ENCODE peak calls at places on chromosomes 3 and 15, in ten cellular contexts. One of them, this sample, is unnamed.
A peak's percentile ranks its signal among the peaks of the same experiment; 100 is the strongest.

GRCh38 chr3:129263161-129263910 is 13.9 kb downstream of the COPG1 start:
- DNase-seq in AG04450: no peak
- DNase-seq in stimulated activated CD8-positive, alpha-beta memory T cell treated with anti-CD3 and anti-CD28 coated beads, Interleukin-15, amount 100 ng/mL, for 4 hours: no peak
- DNase-seq in CD4-positive, alpha-beta T cell: no peak
- DNase-seq in HS-5: no peak
- DNase-seq in fibroblast of the aortic adventitia: no peak
- DNase-seq in T-helper 17 cell: no peak
- DNase-seq in iris pigment epithelial cell: no peak
- DNase-seq in NCI-H1105 treated with DMSO at 0.1 percent for 48 hours: no peak
- DNase-seq in activated T-helper 1 cell treated with anti-CD3 and anti-CD28 coated beads, Interleukin-2, amount 50 U/mL, for 16 hours: no peak
- DNase-seq in this sample: no peak

GRCh38 chr3:134864644-134865043 is 69.6 kb downstream of the EPHB1 start:
- DNase-seq in AG04450: no peak
- DNase-seq in iris pigment epithelial cell: no peak
- DNase-seq in activated T-helper 1 cell treated with anti-CD3 and anti-CD28 coated beads, Interleukin-2, amount 50 U/mL, for 16 hours: no peak
- DNase-seq in T-helper 17 cell: no peak
- DNase-seq in HS-5: no peak
- DNase-seq in stimulated activated CD8-positive, alpha-beta memory T cell treated with anti-CD3 and anti-CD28 coated beads, Interleukin-15, amount 100 ng/mL, for 4 hours: no peak
- DNase-seq in NCI-H1105 treated with DMSO at 0.1 percent for 48 hours: no peak
- DNase-seq in fibroblast of the aortic adventitia: peak; percentile 32
- DNase-seq in CD4-positive, alpha-beta T cell: no peak
- DNase-seq in this sample: no peak

GRCh38 chr3:170598091-170598502 is 12.2 kb upstream of the SLC7A14 start:
- DNase-seq in HS-5: no peak
- DNase-seq in T-helper 17 cell: no peak
- DNase-seq in CD4-positive, alpha-beta T cell: no peak
- DNase-seq in iris pigment epithelial cell: no peak
- DNase-seq in fibroblast of the aortic adventitia: no peak
- DNase-seq in activated T-helper 1 cell treated with anti-CD3 and anti-CD28 coated beads, Interleukin-2, amount 50 U/mL, for 16 hours: no peak
- DNase-seq in stimulated activated CD8-positive, alpha-beta memory T cell treated with anti-CD3 and anti-CD28 coated beads, Interleukin-15, amount 100 ng/mL, for 4 hours: no peak
- DNase-seq in AG04450: no peak
- DNase-seq in NCI-H1105 treated with DMSO at 0.1 percent for 48 hours: no peak
- DNase-seq in this sample: no peak

GRCh38 chr15:78142332-78142731 is 6.8 kb upstream of the IDH3A start:
- DNase-seq in iris pigment epithelial cell: no peak
- DNase-seq in activated T-helper 1 cell treated with anti-CD3 and anti-CD28 coated beads, Interleukin-2, amount 50 U/mL, for 16 hours: no peak
- DNase-seq in AG04450: no peak
- DNase-seq in CD4-positive, alpha-beta T cell: no peak
- DNase-seq in fibroblast of the aortic adventitia: no peak
- DNase-seq in stimulated activated CD8-positive, alpha-beta memory T cell treated with anti-CD3 and anti-CD28 coated beads, Interleukin-15, amount 100 ng/mL, for 4 hours: no peak
- DNase-seq in T-helper 17 cell: no peak
- DNase-seq in HS-5: no peak
- DNase-seq in NCI-H1105 treated with DMSO at 0.1 percent for 48 hours: no peak
- DNase-seq in this sample: no peak

GRCh38 chr3:150248116-150248864 is 159.8 kb upstream of the TSC22D2 start:
- DNase-seq in AG04450: peak; percentile 89
- DNase-seq in NCI-H1105 treated with DMSO at 0.1 percent for 48 hours: no peak
- DNase-seq in stimulated activated CD8-positive, alpha-beta memory T cell treated with anti-CD3 and anti-CD28 coated beads, Interleukin-15, amount 100 ng/mL, for 4 hours: no peak
- DNase-seq in activated T-helper 1 cell treated with anti-CD3 and anti-CD28 coated beads, Interleukin-2, amount 50 U/mL, for 16 hours: no peak
- DNase-seq in T-helper 17 cell: no peak
- DNase-seq in iris pigment epithelial cell: peak; percentile 87
- DNase-seq in fibroblast of the aortic adventitia: peak; percentile 88
- DNase-seq in HS-5: peak; percentile 83
- DNase-seq in CD4-positive, alpha-beta T cell: no peak
- DNase-seq in this sample: peak; percentile 45

GRCh38 chr15:74209997-74210573 is 7.5 kb upstream of the STRA6 start:
- DNase-seq in NCI-H1105 treated with DMSO at 0.1 percent for 48 hours: no peak
- DNase-seq in activated T-helper 1 cell treated with anti-CD3 and anti-CD28 coated beads, Interleukin-2, amount 50 U/mL, for 16 hours: no peak
- DNase-seq in stimulated activated CD8-positive, alpha-beta memory T cell treated with anti-CD3 and anti-CD28 coated beads, Interleukin-15, amount 100 ng/mL, for 4 hours: no peak
- DNase-seq in T-helper 17 cell: no peak
- DNase-seq in AG04450: no peak
- DNase-seq in iris pigment epithelial cell: peak; percentile 88
- DNase-seq in fibroblast of the aortic adventitia: peak; percentile 99
- DNase-seq in CD4-positive, alpha-beta T cell: no peak
- DNase-seq in HS-5: no peak
- DNase-seq in this sample: peak; percentile 55

GRCh38 chr3:13550257-13550693 is 1.4 kb downstream of the FBLN2 start:
- DNase-seq in NCI-H1105 treated with DMSO at 0.1 percent for 48 hours: no peak
- DNase-seq in iris pigment epithelial cell: no peak
- DNase-seq in CD4-positive, alpha-beta T cell: no peak
- DNase-seq in AG04450: no peak
- DNase-seq in fibroblast of the aortic adventitia: no peak
- DNase-seq in stimulated activated CD8-positive, alpha-beta memory T cell treated with anti-CD3 and anti-CD28 coated beads, Interleukin-15, amount 100 ng/mL, for 4 hours: no peak
- DNase-seq in T-helper 17 cell: no peak
- DNase-seq in activated T-helper 1 cell treated with anti-CD3 and anti-CD28 coated beads, Interleukin-2, amount 50 U/mL, for 16 hours: no peak
- DNase-seq in HS-5: no peak
- DNase-seq in this sample: no peak

GRCh38 chr3:122857019-122857418 is 62.1 kb downstream of the SLC49A4 start:
- DNase-seq in activated T-helper 1 cell treated with anti-CD3 and anti-CD28 coated beads, Interleukin-2, amount 50 U/mL, for 16 hours: no peak
- DNase-seq in iris pigment epithelial cell: peak; percentile 79
- DNase-seq in stimulated activated CD8-positive, alpha-beta memory T cell treated with anti-CD3 and anti-CD28 coated beads, Interleukin-15, amount 100 ng/mL, for 4 hours: no peak
- DNase-seq in NCI-H1105 treated with DMSO at 0.1 percent for 48 hours: no peak
- DNase-seq in AG04450: no peak
- DNase-seq in fibroblast of the aortic adventitia: peak; percentile 78
- DNase-seq in T-helper 17 cell: no peak
- DNase-seq in CD4-positive, alpha-beta T cell: no peak
- DNase-seq in HS-5: peak; percentile 24
- DNase-seq in this sample: peak; percentile 32

GRCh38 chr15:56366211-56366610 is 985 bp downstream of the TEX9 start:
- DNase-seq in fibroblast of the aortic adventitia: no peak
- DNase-seq in iris pigment epithelial cell: no peak
- DNase-seq in T-helper 17 cell: no peak
- DNase-seq in HS-5: no peak
- DNase-seq in NCI-H1105 treated with DMSO at 0.1 percent for 48 hours: peak; percentile 9
- DNase-seq in activated T-helper 1 cell treated with anti-CD3 and anti-CD28 coated beads, Interleukin-2, amount 50 U/mL, for 16 hours: no peak
- DNase-seq in stimulated activated CD8-positive, alpha-beta memory T cell treated with anti-CD3 and anti-CD28 coated beads, Interleukin-15, amount 100 ng/mL, for 4 hours: no peak
- DNase-seq in AG04450: no peak
- DNase-seq in CD4-positive, alpha-beta T cell: no peak
- DNase-seq in this sample: no peak

GRCh38 chr3:48240000-48240710 is 749 bp upstream of the ZNF589 start:
- DNase-seq in NCI-H1105 treated with DMSO at 0.1 percent for 48 hours: no peak
- DNase-seq in stimulated activated CD8-positive, alpha-beta memory T cell treated with anti-CD3 and anti-CD28 coated beads, Interleukin-15, amount 100 ng/mL, for 4 hours: no peak
- DNase-seq in CD4-positive, alpha-beta T cell: no peak
- DNase-seq in activated T-helper 1 cell treated with anti-CD3 and anti-CD28 coated beads, Interleukin-2, amount 50 U/mL, for 16 hours: no peak
- DNase-seq in HS-5: no peak
- DNase-seq in fibroblast of the aortic adventitia: no peak
- DNase-seq in iris pigment epithelial cell: no peak
- DNase-seq in AG04450: no peak
- DNase-seq in T-helper 17 cell: no peak
- DNase-seq in this sample: no peak

GRCh38 chr3:98359993-98360675 is 6.5 kb downstream of the OR5K4 start:
- DNase-seq in stimulated activated CD8-positive, alpha-beta memory T cell treated with anti-CD3 and anti-CD28 coated beads, Interleukin-15, amount 100 ng/mL, for 4 hours: no peak
- DNase-seq in iris pigment epithelial cell: peak; percentile 11
- DNase-seq in HS-5: no peak
- DNase-seq in fibroblast of the aortic adventitia: peak; percentile 0
- DNase-seq in T-helper 17 cell: no peak
- DNase-seq in activated T-helper 1 cell treated with anti-CD3 and anti-CD28 coated beads, Interleukin-2, amount 50 U/mL, for 16 hours: no peak
- DNase-seq in NCI-H1105 treated with DMSO at 0.1 percent for 48 hours: no peak
- DNase-seq in AG04450: no peak
- DNase-seq in CD4-positive, alpha-beta T cell: no peak
- DNase-seq in this sample: no peak

GRCh38 chr3:185253645-185254410 is at the start of gene EHHADH:
- DNase-seq in T-helper 17 cell: peak; percentile 10
- DNase-seq in iris pigment epithelial cell: peak; percentile 62
- DNase-seq in activated T-helper 1 cell treated with anti-CD3 and anti-CD28 coated beads, Interleukin-2, amount 50 U/mL, for 16 hours: peak; percentile 15
- DNase-seq in fibroblast of the aortic adventitia: peak; percentile 48
- DNase-seq in AG04450: no peak
- DNase-seq in HS-5: peak; percentile 30
- DNase-seq in NCI-H1105 treated with DMSO at 0.1 percent for 48 hours: peak; percentile 92
- DNase-seq in CD4-positive, alpha-beta T cell: peak; percentile 59
- DNase-seq in stimulated activated CD8-positive, alpha-beta memory T cell treated with anti-CD3 and anti-CD28 coated beads, Interleukin-15, amount 100 ng/mL, for 4 hours: peak; percentile 13
- DNase-seq in this sample: peak; percentile 45

GRCh38 chr3:63877737-63878393 is 14.2 kb downstream of the ATXN7 start:
- DNase-seq in activated T-helper 1 cell treated with anti-CD3 and anti-CD28 coated beads, Interleukin-2, amount 50 U/mL, for 16 hours: no peak
- DNase-seq in CD4-positive, alpha-beta T cell: no peak
- DNase-seq in iris pigment epithelial cell: peak; percentile 47
- DNase-seq in stimulated activated CD8-positive, alpha-beta memory T cell treated with anti-CD3 and anti-CD28 coated beads, Interleukin-15, amount 100 ng/mL, for 4 hours: no peak
- DNase-seq in fibroblast of the aortic adventitia: peak; percentile 33
- DNase-seq in T-helper 17 cell: no peak
- DNase-seq in AG04450: peak; percentile 7
- DNase-seq in HS-5: no peak
- DNase-seq in NCI-H1105 treated with DMSO at 0.1 percent for 48 hours: no peak
- DNase-seq in this sample: no peak

GRCh38 chr3:155766206-155766605 is 21.3 kb upstream of the PLCH1 start:
- DNase-seq in fibroblast of the aortic adventitia: no peak
- DNase-seq in AG04450: peak; percentile 51
- DNase-seq in activated T-helper 1 cell treated with anti-CD3 and anti-CD28 coated beads, Interleukin-2, amount 50 U/mL, for 16 hours: no peak
- DNase-seq in HS-5: peak; percentile 34
- DNase-seq in iris pigment epithelial cell: peak; percentile 74
- DNase-seq in NCI-H1105 treated with DMSO at 0.1 percent for 48 hours: no peak
- DNase-seq in stimulated activated CD8-positive, alpha-beta memory T cell treated with anti-CD3 and anti-CD28 coated beads, Interleukin-15, amount 100 ng/mL, for 4 hours: no peak
- DNase-seq in CD4-positive, alpha-beta T cell: no peak
- DNase-seq in T-helper 17 cell: no peak
- DNase-seq in this sample: no peak